ENCODE peak calls at places on chromosomes 3 and 15, in seven cellular contexts. Z is naive thymus-derived CD4-positive, alpha-beta T cell; M is left ventricle myocardium inferior; E is lower lobe of right lung; D is transverse colon; G is colonic mucosa; K is CD4-positive, CD25-positive, alpha-beta regulatory T cell. A is an unnamed sample.
A peak's percentile ranks its signal among the peaks of the same experiment; 100 is the strongest.

GRCh38 chr15:91866971-91867372 is 13.5 kb downstream of the SLCO3A1 start:
- DNase-seq in K (no peak), M (peak; percentile 72), G (no peak), Z (no peak), E (peak; percentile 82), D (no peak), A (no peak)

GRCh38 chr3:186871403-186871924 is 29.0 kb downstream of the ADIPOQ start:
- DNase-seq in G (no peak), E (no peak), M (no peak), K (peak; percentile 72), D (no peak), Z (peak; percentile 34), A (no peak)

GRCh38 chr3:138824114-138824506 is 10.6 kb downstream of the PIK3CB start:
- DNase-seq in E (no peak), Z (no peak), D (no peak), G (no peak), K (no peak), M (no peak), A (no peak)

GRCh38 chr15:62469478-62469873 is 304.4 kb upstream of the C2CD4B start:
- DNase-seq in D (no peak), G (no peak), K (no peak), M (no peak), Z (no peak), E (no peak), A (no peak)

GRCh38 chr15:56243117-56243773 is 434 bp downstream of the RFX7 start:
- DNase-seq in K (peak; percentile 56), M (peak; percentile 39), G (peak; percentile 61), D (peak; percentile 49), E (peak; percentile 57), Z (peak; percentile 8), A (no peak)

GRCh38 chr3:33482126-33482525 is 41.9 kb upstream of the UBP1 start:
- DNase-seq in Z (no peak), E (no peak), M (no peak), D (no peak), G (no peak), K (no peak), A (no peak)

GRCh38 chr3:128495435-128495970 is 2.5 kb upstream of the GATA2 start:
- DNase-seq in K (no peak), G (no peak), Z (no peak), E (no peak), M (no peak), D (no peak), A (no peak)

GRCh38 chr15:72994778-72995177 is 57.5 kb upstream of the NEO1 start:
- DNase-seq in Z (no peak), G (peak; percentile 84), E (no peak), K (no peak), M (peak; percentile 24), D (peak; percentile 81), A (no peak)

GRCh38 chr3:53134631-53135232 is 4.5 kb upstream of the RFT1 start:
- DNase-seq in D (peak; percentile 89), K (peak; percentile 71), E (peak; percentile 92), G (peak; percentile 88), M (peak; percentile 69), Z (peak; percentile 36), A (peak; percentile 7)

GRCh38 chr3:87307805-87308204 is 31.4 kb upstream of the POU1F1 start:
- DNase-seq in Z (no peak), K (no peak), G (no peak), D (no peak), M (no peak), E (no peak), A (no peak)

GRCh38 chr3:50260942-50261441 is 8.0 kb upstream of the SEMA3B start:
- DNase-seq in G (no peak), D (no peak), E (no peak), Z (no peak), M (no peak), K (no peak), A (no peak)

GRCh38 chr3:50260027-50260941 is 8.7 kb upstream of the SEMA3B start:
- DNase-seq in D (peak; percentile 95), Z (peak; percentile 75), G (peak; percentile 92), E (peak; percentile 96), K (peak; percentile 78), M (peak; percentile 95), A (peak; percentile 48)

GRCh38 chr3:50258979-50259378 is 10.0 kb upstream of the SEMA3B start:
- DNase-seq in D (no peak), G (no peak), Z (no peak), M (no peak), K (no peak), E (no peak), A (no peak)

GRCh38 chr3:50257990-50258389 is 11.0 kb upstream of the SEMA3B start:
- DNase-seq in D (no peak), Z (no peak), E (no peak), M (no peak), G (no peak), K (no peak), A (no peak)

GRCh38 chr3:50259432-50260026 is 9.4 kb upstream of the SEMA3B start:
- DNase-seq in M (no peak), E (no peak), D (no peak), Z (no peak), K (no peak), G (no peak), A (no peak)
- H3K4me3 ChIP-seq in M (peak overlapping the region; percentile 79), E (peak overlapping the region; percentile 56), D (peak overlapping the region; percentile 65), Z (peak overlapping the region; percentile 43), K (no peak overlapping the region), G (no peak overlapping the region), A (peak overlapping the region; percentile 52)

DNA sequence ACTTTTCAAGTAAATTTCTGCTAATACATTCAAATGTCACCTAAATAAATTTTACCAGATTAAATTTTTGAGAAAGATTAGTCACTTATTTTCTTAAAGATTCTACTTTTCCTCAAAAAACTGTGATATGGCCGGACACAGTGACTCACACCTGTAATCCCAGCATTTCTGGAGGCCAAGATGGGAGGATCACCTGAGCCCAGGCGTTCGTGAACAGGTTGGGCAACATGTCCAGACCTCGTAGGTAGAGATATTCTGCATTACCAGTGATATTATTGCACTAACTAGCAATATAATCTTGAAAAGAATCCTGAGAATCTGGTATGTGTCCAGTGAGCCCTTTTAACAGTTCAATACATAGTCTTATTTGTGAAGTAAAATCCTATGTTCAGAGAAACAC is 61.7 kb downstream of the CBLB start:
- DNase-seq in G (no peak), D (no peak), M (no peak), K (no peak), Z (no peak), E (no peak), A (no peak)
- H3K4me1 ChIP-seq in G (peaks cover under 1% of the 10 kb centered on the region), D (peaks cover 5% of the 10 kb centered on the region), M (peaks cover 82% of the 10 kb centered on the region), K (peaks cover 22% of the 10 kb centered on the region), Z (peaks cover 17% of the 10 kb centered on the region), E (peaks cover 16% of the 10 kb centered on the region), A (peaks cover 16% of the 10 kb centered on the region)

GRCh38 chr3:122992138-122992537 is 35.4 kb downstream of the SEMA5B start:
- DNase-seq in M (no peak), K (no peak), E (no peak), G (no peak), Z (no peak), D (no peak), A (no peak)

GRCh38 chr3:122994954-122995353 is 32.6 kb downstream of the SEMA5B start:
- DNase-seq in M (no peak), K (no peak), G (no peak), E (no peak), D (no peak), Z (no peak), A (no peak)

GRCh38 chr3:122993573-122993972 is 34.0 kb downstream of the SEMA5B start:
- DNase-seq in D (no peak), K (no peak), Z (no peak), E (no peak), M (no peak), G (no peak), A (no peak)

GRCh38 chr3:122991236-122991985 is 36.2 kb downstream of the SEMA5B start:
- DNase-seq in M (no peak), Z (no peak), G (no peak), D (no peak), K (no peak), E (no peak), A (no peak)

DNA sequence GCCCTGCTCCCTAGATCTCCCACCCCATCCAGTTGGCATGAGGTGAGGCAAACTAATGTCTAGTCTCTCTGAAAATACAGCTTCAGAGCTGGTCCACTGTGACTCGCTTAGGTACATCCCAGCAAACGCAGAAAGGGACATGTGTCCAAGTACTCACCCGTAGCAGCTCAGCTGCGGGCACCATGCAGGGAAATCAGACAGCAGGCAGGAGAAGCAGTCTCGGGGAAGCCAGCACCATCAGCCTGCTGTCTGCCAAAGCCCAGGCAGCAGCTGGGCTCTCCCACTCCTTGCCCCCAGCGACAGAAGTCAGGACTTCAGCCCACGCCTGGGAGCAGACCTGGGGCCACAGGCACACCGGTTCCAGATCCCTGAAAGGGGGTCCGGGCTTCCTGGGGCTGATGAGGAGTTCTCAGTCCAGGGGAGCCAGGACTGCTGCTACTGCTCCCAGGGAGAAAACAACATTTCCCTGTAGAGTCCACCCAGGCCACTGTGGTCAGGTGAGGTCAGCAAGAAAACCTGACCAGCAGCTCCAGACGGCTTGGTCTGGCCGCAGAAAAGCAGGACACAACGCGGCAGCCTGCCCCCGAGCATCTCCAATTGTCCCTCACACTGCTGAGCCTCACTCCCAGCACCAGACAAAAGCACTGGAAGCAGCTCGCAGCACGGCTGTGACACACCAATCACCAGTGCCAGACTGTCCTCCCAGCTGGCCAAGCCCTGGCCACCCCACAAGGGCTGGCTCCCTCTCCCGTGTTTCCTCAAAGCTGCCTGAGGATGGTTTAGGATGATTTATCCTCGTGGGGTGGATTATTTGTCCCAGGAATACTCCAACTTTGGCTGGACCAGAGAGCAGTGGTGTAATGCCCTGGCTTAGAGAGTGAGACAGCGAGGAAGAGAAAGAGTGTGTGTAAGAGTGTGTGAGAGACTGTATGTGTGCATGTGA is 34.7 kb downstream of the SEMA5B start:
- DNase-seq in D (no peak), M (no peak), K (no peak), E (no peak), G (peak; percentile 31), Z (no peak), A (no peak)
- H3K4me3 ChIP-seq in D (no peak overlapping the region), M (no peak overlapping the region), K (no peak overlapping the region), E (no peak overlapping the region), G (no peak overlapping the region), Z (no peak overlapping the region), A (no peak overlapping the region)

GRCh38 chr15:74141591-74141990 is 11.2 kb downstream of the ISLR2 start:
- DNase-seq in E (no peak), D (no peak), K (no peak), M (no peak), Z (no peak), G (no peak), A (no peak)

GRCh38 chr15:74136584-74137543 is 6.5 kb downstream of the ISLR2 start:
- DNase-seq in M (no peak), K (no peak), E (no peak), D (no peak), G (no peak), Z (no peak), A (no peak)

GRCh38 chr15:74138642-74139041 is 8.3 kb downstream of the ISLR2 start:
- DNase-seq in K (no peak), E (no peak), D (no peak), Z (no peak), G (no peak), M (no peak), A (no peak)

GRCh38 chr15:74137544-74137920 is 7.1 kb downstream of the ISLR2 start:
- DNase-seq in G (no peak), D (no peak), E (no peak), K (no peak), M (no peak), Z (no peak), A (no peak)

DNA sequence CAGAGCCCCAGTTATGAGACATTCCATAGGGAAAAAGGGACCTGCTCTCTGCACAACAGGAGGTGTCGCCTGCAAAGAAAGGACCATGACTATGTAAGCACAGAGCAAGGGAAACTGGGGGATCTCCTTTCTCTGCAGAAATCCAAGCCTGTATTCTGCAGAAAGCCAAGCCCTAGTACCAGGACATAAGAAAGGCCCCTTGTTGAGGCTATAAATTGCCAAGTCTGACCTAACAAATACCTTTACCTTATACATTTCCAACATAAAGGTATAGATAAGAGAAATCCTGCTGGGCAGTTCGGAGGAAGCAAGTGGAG is 10.0 kb downstream of the ISLR2 start:
- DNase-seq in G (no peak), M (no peak), Z (no peak), E (no peak), K (no peak), D (no peak), A (no peak)
- H3K4me1 ChIP-seq in G (no peaks in the 10 kb centered on the region), M (peaks cover 25% of the 10 kb centered on the region), Z (peaks cover 4% of the 10 kb centered on the region), E (peaks cover 18% of the 10 kb centered on the region), K (peaks cover 15% of the 10 kb centered on the region), D (peaks cover 5% of the 10 kb centered on the region), A (peaks cover 23% of the 10 kb centered on the region)

A was measured in esophagus squamous epithelium.